ENCODE peak calls at places on chromosomes 16 and 17, in four cellular contexts. J, K, T and G are unnamed samples.

GRCh38 chr16:27313422-27314160 is at the start of gene IL4R:
- DNase-seq in K (peak), T (peak), J (peak), G (no peak)

GRCh38 chr17:2701996-2702741 is 9.4 kb downstream of the CLUH start:
- DNase-seq in T (no peak), K (no peak), J (no peak), G (no peak)

GRCh38 chr17:31649302-31649701 is 209.7 kb downstream of the COPRS start:
- DNase-seq in T (no peak), J (no peak), K (no peak), G (no peak)

GRCh38 chr17:57612202-57613071 is 132.7 kb downstream of the CCDC182 start:
- DNase-seq in K (peak), J (peak), T (peak), G (peak)

GRCh38 chr16:87425941-87426340 is 33.8 kb downstream of the MAP1LC3B start:
- DNase-seq in J (no peak), T (no peak), K (no peak), G (no peak)

GRCh38 chr16:3173892-3174617 is 13.9 kb upstream of the OR1F1 start:
- DNase-seq in T (peak), J (peak), K (peak), G (no peak)

GRCh38 chr16:3510410-3510809 is 9.6 kb downstream of the CLUAP1 start:
- DNase-seq in J (no peak), K (no peak), T (no peak), G (no peak)

GRCh38 chr16:87724490-87725291 is 41.1 kb downstream of the KLHDC4 start:
- DNase-seq in K (no peak), J (no peak), T (no peak), G (peak)

GRCh38 chr16:61575617-61576016 is 460.6 kb downstream of the CDH8 start:
- DNase-seq in J (no peak), T (no peak), K (no peak), G (no peak)

GRCh38 chr16:75092777-75093176 is 23.8 kb downstream of the LDHD start:
- DNase-seq in J (no peak), K (no peak), T (no peak), G (no peak)

GRCh38 chr16:57970971-57971370 is at the start of gene CNGB1:
- DNase-seq in K (no peak), T (no peak), J (no peak), G (no peak)

GRCh38 chr17:34456121-34456520 is 93.1 kb upstream of the CCL1 start:
- DNase-seq in J (no peak), T (no peak), K (no peak), G (no peak)

GRCh38 chr17:57954421-57955182 is 610 bp downstream of the CUEDC1 start:
- DNase-seq in T (no peak), J (peak), K (peak), G (no peak)

GRCh38 chr16:23408242-23409201 is 44.5 kb downstream of the COG7 start:
- DNase-seq in T (no peak), K (no peak), J (peak), G (no peak)

GRCh38 chr17:45715787-45716186 is 68.3 kb upstream of the CRHR1 start:
- DNase-seq in K (no peak), J (no peak), T (no peak), G (no peak)

GRCh38 chr17:13601317-13601775 is 383 bp downstream of the HS3ST3A1 start:
- DNase-seq in J (no peak), K (no peak), T (no peak), G (no peak)

GRCh38 chr17:9072626-9073339 is 51.5 kb downstream of the NTN1 start:
- DNase-seq in K (no peak), J (no peak), T (no peak), G (no peak)

GRCh38 chr16:30437511-30438046 is 7.7 kb upstream of the DCTPP1 start:
- DNase-seq in K (no peak), T (peak), J (no peak), G (no peak)

GRCh38 chr16:88649924-88650748 is 717 bp downstream of the CYBA start:
- DNase-seq in T (peak), J (no peak), K (peak), G (no peak)

GRCh38 chr16:67396159-67396774 is 3.0 kb upstream of the TPPP3 start:
- DNase-seq in K (peak), J (peak), T (peak), G (no peak)

GRCh38 chr17:1515640-1516402 is 591 bp downstream of the INPP5K start:
- DNase-seq in T (peak), K (no peak), J (peak), G (peak)

GRCh38 chr17:27454089-27454488 is 2.2 kb upstream of the KSR1 start:
- DNase-seq in T (no peak), J (no peak), K (no peak), G (no peak)

GRCh38 chr16:64717871-64718270 is 404.0 kb downstream of the CDH11 start:
- DNase-seq in K (no peak), J (no peak), T (no peak), G (no peak)

GRCh38 chr17:17671369-17672119 is 9.7 kb upstream of the RAI1 start:
- DNase-seq in K (no peak), T (no peak), J (no peak), G (no peak)

GRCh38 chr17:78538033-78538776 is 39.0 kb downstream of the DNAH17 start:
- DNase-seq in K (no peak), T (peak), J (no peak), G (no peak)

GRCh38 chr17:4583796-4584124 is 569 bp upstream of the SMTNL2 start:
- DNase-seq in J (peak), K (peak), T (no peak), G (no peak)

GRCh38 chr17:4585203-4585939 is 1.0 kb downstream of the SMTNL2 start:
- DNase-seq in J (no peak), T (peak), K (no peak), G (no peak)

GRCh38 chr17:4586043-4586442 is 1.7 kb downstream of the SMTNL2 start:
- DNase-seq in T (no peak), K (no peak), J (no peak), G (no peak)

GRCh38 chr17:4584125-4584834 is at the start of gene SMTNL2:
- DNase-seq in K (peak), T (no peak), J (peak), G (no peak)

DNA sequence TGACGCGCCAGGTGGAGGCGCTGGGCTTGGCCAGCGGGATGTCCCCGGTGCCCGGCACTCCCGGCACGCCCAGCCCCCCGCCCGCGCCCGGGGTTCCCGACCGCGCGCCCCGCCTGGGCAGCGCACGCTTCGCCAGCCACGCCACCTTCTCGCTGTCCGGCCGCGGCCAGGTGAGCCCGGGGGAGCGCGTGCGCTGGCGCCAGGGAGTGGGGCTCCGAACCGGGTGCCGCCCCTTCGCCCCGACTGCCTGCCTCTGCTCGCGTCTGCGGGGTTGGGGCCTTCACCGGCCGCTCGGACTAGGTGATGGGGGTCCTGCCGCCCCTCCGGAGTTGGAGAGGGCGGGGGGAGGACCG is 482 bp downstream of the SMTNL2 start:
- DNase-seq in T (no peak), K (no peak), J (no peak), G (no peak)
- TF ChIP-seq SP1 in T (no peak), K (no peak), J (no peak), G (no peak)

GRCh38 chr17:42457107-42457787 is 1.4 kb upstream of the ATP6V0A1 start:
- DNase-seq in J (no peak), T (no peak), K (no peak), G (peak)

GRCh38 chr17:42459983-42460300 is 1.3 kb downstream of the ATP6V0A1 start:
- DNase-seq in T (no peak), J (peak), K (no peak), G (no peak)

GRCh38 chr17:42458497-42459255 is at the start of gene ATP6V0A1:
- DNase-seq in J (peak), K (peak), T (peak), G (peak)

GRCh38 chr17:42460371-42460770 is 1.7 kb downstream of the ATP6V0A1 start:
- DNase-seq in K (no peak), T (no peak), J (no peak), G (no peak)

GRCh38 chr17:42459256-42459982 is 741 bp downstream of the ATP6V0A1 start:
- DNase-seq in T (peak), K (peak), J (peak), G (no peak)
- TF ChIP-seq FOXK2 in T (no peak), K (peak), J (no peak), G (no peak)

DNA sequence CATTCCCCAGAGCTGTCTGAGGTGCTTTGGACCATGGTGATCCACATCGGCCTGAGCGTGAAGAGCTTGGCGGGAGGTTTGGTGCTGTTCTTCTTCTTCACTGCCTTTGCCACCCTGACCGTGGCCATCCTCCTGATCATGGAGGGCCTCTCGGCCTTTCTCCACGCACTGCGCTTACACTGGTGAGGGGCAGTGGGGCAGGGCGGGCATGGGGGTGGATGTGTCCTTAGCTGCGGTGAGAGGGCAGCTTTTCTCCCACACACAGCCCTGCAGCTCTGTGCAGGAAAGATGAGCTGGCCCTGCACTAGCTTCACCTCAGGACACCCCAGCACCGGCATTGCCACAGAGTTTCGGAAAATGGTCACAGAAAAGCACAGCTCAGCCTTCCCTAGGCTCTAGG is 21.8 kb upstream of the NAGLU start:
- DNase-seq in J (no peak), T (no peak), K (no peak), G (no peak)
- TF ChIP-seq SP1 in J (no peak), T (no peak), K (no peak), G (no peak)

DNA sequence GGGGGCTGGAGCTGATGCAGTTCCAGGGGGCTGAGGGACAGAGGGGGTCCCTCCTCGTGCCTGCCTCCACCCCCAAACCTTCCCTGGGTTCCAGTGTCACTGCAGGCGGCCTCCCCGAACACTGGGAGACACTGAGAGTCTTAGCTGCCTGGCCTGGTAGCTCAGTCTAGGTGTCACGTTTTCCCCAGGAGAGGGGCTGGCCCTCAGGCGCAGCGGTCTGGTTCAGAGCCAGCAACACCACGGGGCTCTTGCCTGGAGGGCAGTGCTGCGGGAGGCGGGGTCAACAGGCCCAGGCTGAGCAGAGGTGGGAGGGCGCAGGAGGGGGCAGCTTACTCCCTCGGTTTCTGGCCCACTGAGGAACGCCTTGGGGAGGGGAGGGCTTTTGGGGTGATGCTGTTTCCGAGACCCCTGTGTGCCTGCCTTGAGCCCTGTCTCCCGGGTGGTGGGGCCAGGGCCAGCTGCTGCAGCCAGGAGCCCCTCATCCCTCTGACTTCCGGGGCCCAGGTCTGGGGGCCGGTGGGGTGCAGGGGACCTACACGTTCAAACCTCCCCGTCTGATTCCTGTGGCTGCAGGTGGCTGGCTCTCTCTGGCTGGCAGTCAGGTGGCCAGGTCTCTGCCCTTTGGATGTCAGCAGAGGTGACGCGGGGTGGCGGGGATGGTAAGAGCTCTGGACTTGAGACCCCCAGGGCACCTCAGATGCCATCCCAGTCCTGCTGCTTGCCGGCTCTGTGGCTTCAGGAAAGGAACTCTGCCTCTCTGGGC is 89.3 kb upstream of the GSE1 start:
- DNase-seq in K (peak), T (peak), J (peak), G (no peak)
- TF ChIP-seq FOXK2 in K (peak), T (peak), J (no peak), G (no peak)

DNA sequence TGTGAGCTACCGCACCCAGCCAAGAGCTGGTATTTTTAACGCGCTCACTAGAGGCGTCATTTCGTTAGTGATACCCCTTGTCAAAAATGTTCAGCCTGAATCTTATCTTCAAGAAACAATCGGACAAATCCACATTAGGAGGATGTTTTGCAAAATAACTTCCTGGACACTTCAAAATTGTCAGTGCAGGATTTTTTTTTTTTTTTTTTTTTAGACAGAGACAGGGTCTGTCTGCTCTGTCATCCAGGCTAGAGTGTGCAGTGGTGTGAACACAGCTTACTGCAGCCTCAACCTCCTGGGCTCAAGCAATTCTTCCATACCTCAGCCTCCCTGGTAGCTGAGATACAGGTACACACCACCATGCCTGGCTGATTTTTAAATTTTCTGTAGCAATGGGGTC is 63.0 kb downstream of the RMI2 start:
- DNase-seq in J (no peak), K (no peak), T (no peak), G (no peak)
- TF ChIP-seq SP1 in J (no peak), K (no peak), T (no peak), G (no peak)

DNA sequence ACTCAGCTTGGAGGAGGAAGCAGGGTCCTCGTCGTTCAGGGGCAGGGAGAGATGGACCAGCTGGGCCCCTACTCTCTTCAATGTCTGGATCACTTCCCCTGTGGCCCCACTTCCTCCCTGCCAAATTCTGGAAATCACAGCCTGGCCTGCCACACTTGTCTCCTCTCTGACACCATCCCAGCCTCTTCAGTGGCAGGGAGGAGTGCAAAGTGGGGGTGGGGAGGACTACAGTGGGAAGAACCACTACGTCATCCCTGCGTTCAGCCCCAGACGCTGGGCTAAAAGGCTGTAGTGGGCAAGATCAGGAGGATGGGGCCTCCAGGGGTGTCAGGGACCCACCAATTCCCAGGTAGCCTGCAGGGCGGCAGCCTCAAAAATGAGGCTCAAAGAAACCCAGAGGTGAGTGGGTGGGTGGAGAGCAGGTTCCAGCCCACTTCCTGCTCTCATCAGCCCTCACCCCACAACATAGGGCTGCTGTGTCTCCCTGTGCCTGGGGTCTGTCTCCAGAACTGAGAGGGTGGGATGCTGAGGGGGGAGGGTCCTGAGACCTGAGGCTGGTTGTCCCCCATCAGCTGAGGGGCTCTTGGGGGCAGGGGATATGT is 25.0 kb upstream of the TAC4 start:
- DNase-seq in K (no peak), T (no peak), J (no peak), G (no peak)
- TF ChIP-seq FOXK2 in K (no peak), T (no peak), J (no peak), G (no peak)